ENCODE peak calls at places on chromosomes 11 and 22, in six cellular contexts. One of them, this sample, is unnamed. For H3K27me3, the result is how much of the 10 kb centered on the place peaks cover.

GRCh38 chr22:27885977-27886842 is 32.8 kb downstream of the PITPNB start:
- DNase-seq in lung: peak
- DNase-seq in psoas muscle: no peak
- DNase-seq in AG04450: peak
- DNase-seq in colonic mucosa: peak
- DNase-seq in mammary epithelial cell: peak
- DNase-seq in this sample: no peak

GRCh38 chr11:20444537-20444936 is 57.0 kb downstream of the PRMT3 start:
- DNase-seq in lung: no peak
- DNase-seq in psoas muscle: no peak
- DNase-seq in AG04450: no peak
- DNase-seq in colonic mucosa: no peak
- DNase-seq in mammary epithelial cell: peak
- DNase-seq in this sample: no peak

GRCh38 chr11:66365711-66366619 is 5.6 kb downstream of the SLC29A2 start:
- DNase-seq in lung: no peak
- DNase-seq in psoas muscle: no peak
- DNase-seq in AG04450: no peak
- DNase-seq in colonic mucosa: no peak
- DNase-seq in mammary epithelial cell: no peak
- DNase-seq in this sample: no peak

GRCh38 chr22:48957311-48957986 is 870.2 kb downstream of the BRD1 start:
- DNase-seq in lung: peak
- DNase-seq in psoas muscle: no peak
- DNase-seq in AG04450: no peak
- DNase-seq in colonic mucosa: peak
- DNase-seq in mammary epithelial cell: no peak
- DNase-seq in this sample: no peak

GRCh38 chr11:125170406-125171031 is 6.0 kb downstream of the PKNOX2 start:
- DNase-seq in lung: no peak
- DNase-seq in psoas muscle: peak
- DNase-seq in AG04450: peak
- DNase-seq in colonic mucosa: no peak
- DNase-seq in mammary epithelial cell: no peak
- DNase-seq in this sample: no peak

GRCh38 chr22:41367039-41367679 is 14.6 kb upstream of the TEF start:
- DNase-seq in lung: peak
- DNase-seq in psoas muscle: peak
- DNase-seq in AG04450: peak
- DNase-seq in colonic mucosa: peak
- DNase-seq in mammary epithelial cell: peak
- DNase-seq in this sample: peak

GRCh38 chr11:129946256-129946655 is 50.9 kb upstream of the NFRKB start:
- DNase-seq in lung: no peak
- DNase-seq in psoas muscle: no peak
- DNase-seq in AG04450: no peak
- DNase-seq in colonic mucosa: no peak
- DNase-seq in mammary epithelial cell: no peak
- DNase-seq in this sample: no peak

GRCh38 chr11:116876656-116877055 is 39.2 kb upstream of the APOA1 start:
- DNase-seq in lung: no peak
- DNase-seq in psoas muscle: no peak
- DNase-seq in AG04450: no peak
- DNase-seq in colonic mucosa: no peak
- DNase-seq in mammary epithelial cell: no peak
- DNase-seq in this sample: no peak

GRCh38 chr11:126176853-126177470 is 34.5 kb downstream of the RPUSD4 start:
- DNase-seq in lung: no peak
- DNase-seq in psoas muscle: no peak
- DNase-seq in AG04450: no peak
- DNase-seq in colonic mucosa: no peak
- DNase-seq in mammary epithelial cell: no peak
- DNase-seq in this sample: no peak

GRCh38 chr11:116517077-116517476 is 255.7 kb downstream of the BUD13 start:
- DNase-seq in lung: no peak
- DNase-seq in psoas muscle: no peak
- DNase-seq in AG04450: no peak
- DNase-seq in colonic mucosa: no peak
- DNase-seq in mammary epithelial cell: no peak
- DNase-seq in this sample: no peak

GRCh38 chr22:42169055-42169469 is 38.5 kb upstream of the CYP2D6 start:
- DNase-seq in lung: peak
- DNase-seq in psoas muscle: peak
- DNase-seq in AG04450: peak
- DNase-seq in colonic mucosa: peak
- DNase-seq in mammary epithelial cell: peak
- DNase-seq in this sample: no peak

GRCh38 chr11:69010964-69011623 is 2.0 kb downstream of the MRGPRF start:
- DNase-seq in lung: peak
- DNase-seq in psoas muscle: peak
- DNase-seq in AG04450: no peak
- DNase-seq in colonic mucosa: peak
- DNase-seq in mammary epithelial cell: peak
- DNase-seq in this sample: no peak

GRCh38 chr11:69593851-69594250 is 47.1 kb upstream of the CCND1 start:
- DNase-seq in lung: no peak
- DNase-seq in psoas muscle: no peak
- DNase-seq in AG04450: no peak
- DNase-seq in colonic mucosa: no peak
- DNase-seq in mammary epithelial cell: no peak
- DNase-seq in this sample: no peak

GRCh38 chr22:39471421-39472141 is 14.8 kb downstream of the MGAT3 start:
- DNase-seq in lung: peak
- DNase-seq in psoas muscle: no peak
- DNase-seq in AG04450: no peak
- DNase-seq in colonic mucosa: peak
- DNase-seq in mammary epithelial cell: peak
- DNase-seq in this sample: peak

GRCh38 chr11:475941-476340 is 25.9 kb downstream of the PTDSS2 start:
- DNase-seq in lung: no peak
- DNase-seq in psoas muscle: no peak
- DNase-seq in AG04450: no peak
- DNase-seq in colonic mucosa: no peak
- DNase-seq in mammary epithelial cell: no peak
- DNase-seq in this sample: no peak

GRCh38 chr11:66727282-66727882 is 1.6 kb downstream of the SPTBN2 start:
- DNase-seq in lung: no peak
- DNase-seq in psoas muscle: peak
- DNase-seq in AG04450: no peak
- DNase-seq in colonic mucosa: no peak
- DNase-seq in mammary epithelial cell: peak
- DNase-seq in this sample: no peak

GRCh38 chr22:41469218-41469851 is 418 bp downstream of the ACO2 start:
- DNase-seq in lung: no peak
- DNase-seq in psoas muscle: peak
- DNase-seq in AG04450: no peak
- DNase-seq in colonic mucosa: peak
- DNase-seq in mammary epithelial cell: no peak
- DNase-seq in this sample: no peak

GRCh38 chr11:64762277-64762915 is 2.6 kb upstream of the PYGM start:
- DNase-seq in lung: no peak
- DNase-seq in psoas muscle: peak
- DNase-seq in AG04450: no peak
- DNase-seq in colonic mucosa: no peak
- DNase-seq in mammary epithelial cell: no peak
- DNase-seq in this sample: no peak

GRCh38 chr11:10777806-10778205 is 26.8 kb downstream of the CTR9 start:
- DNase-seq in lung: no peak
- DNase-seq in psoas muscle: no peak
- DNase-seq in AG04450: no peak
- DNase-seq in colonic mucosa: no peak
- DNase-seq in mammary epithelial cell: no peak
- DNase-seq in this sample: no peak

GRCh38 chr11:35893796-35894475 is 49.9 kb upstream of the LDLRAD3 start:
- DNase-seq in lung: no peak
- DNase-seq in psoas muscle: peak
- DNase-seq in AG04450: peak
- DNase-seq in colonic mucosa: peak
- DNase-seq in mammary epithelial cell: peak
- DNase-seq in this sample: peak

GRCh38 chr22:37848587-37849088 is 581 bp upstream of the EIF3L start:
- DNase-seq in lung: no peak
- DNase-seq in psoas muscle: no peak
- DNase-seq in AG04450: no peak
- DNase-seq in colonic mucosa: no peak
- DNase-seq in mammary epithelial cell: peak
- DNase-seq in this sample: no peak

GRCh38 chr11:75873417-75874148 is 58.6 kb downstream of the UVRAG start:
- DNase-seq in lung: no peak
- DNase-seq in psoas muscle: no peak
- DNase-seq in AG04450: no peak
- DNase-seq in colonic mucosa: no peak
- DNase-seq in mammary epithelial cell: no peak
- DNase-seq in this sample: no peak

GRCh38 chr11:35214792-35215193 is 75.8 kb downstream of the CD44 start:
- DNase-seq in lung: no peak
- DNase-seq in psoas muscle: no peak
- DNase-seq in AG04450: peak
- DNase-seq in colonic mucosa: no peak
- DNase-seq in mammary epithelial cell: peak
- DNase-seq in this sample: peak

GRCh38 chr11:78228467-78228866 is 39.7 kb downstream of the USP35 start:
- DNase-seq in lung: no peak
- DNase-seq in psoas muscle: no peak
- DNase-seq in AG04450: peak
- DNase-seq in colonic mucosa: peak
- DNase-seq in mammary epithelial cell: peak
- DNase-seq in this sample: no peak

GRCh38 chr11:69661413-69661715 is 13.8 kb downstream of the LTO1 start:
- DNase-seq in lung: no peak
- DNase-seq in psoas muscle: no peak
- DNase-seq in AG04450: no peak
- DNase-seq in colonic mucosa: no peak
- DNase-seq in mammary epithelial cell: no peak
- DNase-seq in this sample: no peak

GRCh38 chr11:121572581-121573059 is 119.9 kb upstream of the SORL1-AS1 start:
- DNase-seq in lung: no peak
- DNase-seq in psoas muscle: no peak
- DNase-seq in AG04450: no peak
- DNase-seq in colonic mucosa: no peak
- DNase-seq in mammary epithelial cell: no peak
- DNase-seq in this sample: no peak

GRCh38 chr11:113666584-113666983 is 39.5 kb downstream of the TMPRSS5 start:
- DNase-seq in lung: no peak
- DNase-seq in psoas muscle: no peak
- DNase-seq in AG04450: no peak
- DNase-seq in colonic mucosa: no peak
- DNase-seq in mammary epithelial cell: no peak
- DNase-seq in this sample: no peak

GRCh38 chr22:37561209-37562048 is 1.1 kb downstream of the CDC42EP1 start:
- DNase-seq in lung: peak
- DNase-seq in psoas muscle: peak
- DNase-seq in AG04450: peak
- DNase-seq in colonic mucosa: peak
- DNase-seq in mammary epithelial cell: peak
- DNase-seq in this sample: no peak

GRCh38 chr11:130213143-130213978 is 53.8 kb downstream of the ST14 start:
- DNase-seq in lung: peak
- DNase-seq in psoas muscle: peak
- DNase-seq in AG04450: no peak
- DNase-seq in colonic mucosa: peak
- DNase-seq in mammary epithelial cell: peak
- DNase-seq in this sample: no peak

GRCh38 chr22:40412441-40412840 is 42.0 kb downstream of the SGSM3 start:
- DNase-seq in lung: no peak
- DNase-seq in psoas muscle: no peak
- DNase-seq in AG04450: no peak
- DNase-seq in colonic mucosa: no peak
- DNase-seq in mammary epithelial cell: no peak
- DNase-seq in this sample: no peak

GRCh38 chr11:128451651-128452470 is 135.5 kb downstream of the ETS1 start:
- DNase-seq in lung: peak
- DNase-seq in psoas muscle: peak
- DNase-seq in AG04450: no peak
- DNase-seq in colonic mucosa: peak
- DNase-seq in mammary epithelial cell: peak
- DNase-seq in this sample: no peak
- H3K4me3 ChIP-seq in lung: no peak
- H3K4me3 ChIP-seq in psoas muscle: peak
- H3K4me3 ChIP-seq in AG04450: peak
- H3K4me3 ChIP-seq in colonic mucosa: no peak
- H3K4me3 ChIP-seq in mammary epithelial cell: no peak
- H3K4me3 ChIP-seq in this sample: no peak

DNA sequence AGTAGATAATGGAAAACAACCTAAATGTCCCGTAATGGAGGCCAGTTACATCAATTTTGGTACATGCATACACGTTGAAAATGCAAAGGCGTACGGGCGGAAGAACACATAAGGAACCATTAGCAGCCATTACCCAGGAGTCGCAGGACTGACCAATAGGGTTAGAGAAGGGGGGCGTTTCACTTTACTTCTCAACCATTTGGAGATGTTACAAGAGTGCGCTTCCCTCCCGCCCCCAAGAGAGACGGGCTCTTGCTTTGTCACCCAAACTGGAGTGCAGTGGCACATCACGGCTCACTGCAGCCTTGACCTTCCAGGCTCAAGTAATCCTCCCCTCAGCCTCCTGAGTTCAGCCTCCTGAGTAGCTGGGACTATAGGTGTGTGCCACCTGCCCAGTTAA is 52.8 kb upstream of the SLC35C1 start:
- DNase-seq in lung: no peak
- DNase-seq in psoas muscle: no peak
- DNase-seq in AG04450: no peak
- DNase-seq in colonic mucosa: no peak
- DNase-seq in mammary epithelial cell: no peak
- DNase-seq in this sample: no peak
- H3K27me3 ChIP-seq in lung: under half
- H3K27me3 ChIP-seq in psoas muscle: under half
- H3K27me3 ChIP-seq in AG04450: under half
- H3K27me3 ChIP-seq in colonic mucosa: under half
- H3K27me3 ChIP-seq in mammary epithelial cell: under half
- H3K27me3 ChIP-seq in this sample: under half

DNA sequence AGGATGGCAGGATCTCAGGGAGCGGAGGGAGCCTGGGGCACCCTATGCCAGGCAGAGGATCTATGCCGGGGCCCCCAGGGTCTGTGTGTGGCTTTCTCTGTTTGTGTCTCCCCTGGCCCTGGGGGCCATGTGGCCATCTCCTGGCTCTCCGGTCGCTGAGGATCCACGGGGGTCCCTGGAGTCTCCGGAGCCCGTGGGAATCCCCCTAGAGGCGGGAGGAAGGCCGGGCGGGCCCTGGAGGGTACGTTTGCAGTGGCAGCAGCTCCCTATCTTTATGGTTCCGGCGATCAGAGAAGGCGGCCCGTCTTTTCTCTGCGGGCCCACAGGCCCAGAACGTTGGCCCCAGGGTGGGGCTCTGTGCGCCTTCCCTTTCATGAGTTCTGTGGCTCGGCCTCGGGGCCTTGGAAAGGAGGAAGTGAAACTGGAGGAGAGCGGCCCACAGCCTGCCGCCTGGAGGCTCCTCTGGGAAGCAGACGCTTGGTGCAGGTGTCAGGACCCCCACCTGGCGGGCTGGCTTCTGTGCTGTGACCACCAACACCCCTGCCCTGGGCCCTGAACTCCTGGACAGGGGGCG is 82.1 kb downstream of the KCNQ1 start:
- DNase-seq in lung: peak
- DNase-seq in psoas muscle: peak
- DNase-seq in AG04450: no peak
- DNase-seq in colonic mucosa: peak
- DNase-seq in mammary epithelial cell: no peak
- DNase-seq in this sample: no peak
- TF ChIP-seq CTCF in lung: no peak
- TF ChIP-seq CTCF in psoas muscle: no peak
- TF ChIP-seq CTCF in AG04450: no peak
- TF ChIP-seq CTCF in colonic mucosa: peak
- TF ChIP-seq CTCF in mammary epithelial cell: no peak
- TF ChIP-seq CTCF in this sample: peak

GRCh38 chr22:22167791-22168189 is 76.8 kb upstream of the VPREB1 start:
- DNase-seq in lung: no peak
- DNase-seq in psoas muscle: no peak
- DNase-seq in AG04450: no peak
- DNase-seq in colonic mucosa: no peak
- DNase-seq in mammary epithelial cell: no peak
- DNase-seq in this sample: no peak
- H3K4me3 ChIP-seq in lung: no peak
- H3K4me3 ChIP-seq in psoas muscle: no peak
- H3K4me3 ChIP-seq in AG04450: no peak
- H3K4me3 ChIP-seq in colonic mucosa: no peak
- H3K4me3 ChIP-seq in mammary epithelial cell: no peak
- H3K4me3 ChIP-seq in this sample: no peak

This sample was measured in BJ.